ENCODE peak calls at places on chromosomes 4 and X, in ten cellular contexts. D, I, N, Y, L, K, T, B, E and H are unnamed samples.

GRCh38 chr4:75338352-75338880 is 175.8 kb downstream of the RCHY1 start:
- DNase-seq in D (no peak), I (no peak), N (no peak), Y (no peak), L (no peak), K (no peak), T (no peak), B (no peak), E (no peak), H (no peak)

GRCh38 chr4:165678236-165678960 is 194.6 kb upstream of the TLL1 start:
- DNase-seq in D (no peak), I (no peak), N (no peak), Y (no peak), L (no peak), K (no peak), T (no peak), B (no peak), E (no peak), H (no peak)

GRCh38 chrX:129791961-129792570 is 12.3 kb downstream of the SASH3 start:
- DNase-seq in D (no peak), I (no peak), N (no peak), Y (no peak), L (no peak), K (no peak), T (no peak), B (no peak), E (no peak), H (no peak)

GRCh38 chr4:114807759-114808404 is 209.3 kb downstream of the UGT8 start:
- DNase-seq in D (no peak), I (peak), N (peak), Y (peak), L (peak), K (no peak), T (no peak), B (no peak), E (peak), H (peak)

GRCh38 chr4:17494833-17495232 is 17.1 kb downstream of the QDPR start:
- DNase-seq in D (no peak), I (no peak), N (no peak), Y (no peak), L (no peak), K (no peak), T (no peak), B (no peak), E (no peak), H (no peak)

GRCh38 chr4:76690906-76691275 is 207.1 kb downstream of the SOWAHB start:
- DNase-seq in D (no peak), I (no peak), N (peak), Y (no peak), L (no peak), K (no peak), T (no peak), B (no peak), E (no peak), H (no peak)

GRCh38 chr4:10075158-10075863 is 41.3 kb downstream of the WDR1 start:
- DNase-seq in D (no peak), I (no peak), N (no peak), Y (no peak), L (no peak), K (peak), T (peak), B (peak), E (no peak), H (no peak)

GRCh38 chr4:69764311-69764710 is 3.9 kb upstream of the SULT1B1 start:
- DNase-seq in D (no peak), I (no peak), N (no peak), Y (no peak), L (no peak), K (no peak), T (no peak), B (no peak), E (no peak), H (no peak)

GRCh38 chr4:133156096-133156495 is 7.0 kb downstream of the PCDH10 start:
- DNase-seq in D (no peak), I (peak), N (no peak), Y (no peak), L (no peak), K (no peak), T (peak), B (no peak), E (no peak), H (no peak)

GRCh38 chrX:120499301-120500097 is 30.4 kb upstream of the LAMP2 start:
- DNase-seq in D (no peak), I (no peak), N (peak), Y (no peak), L (no peak), K (no peak), T (no peak), B (peak), E (no peak), H (no peak)

GRCh38 chr4:158809611-158810486 is 41.0 kb downstream of the FNIP2 start:
- DNase-seq in D (no peak), I (no peak), N (peak), Y (no peak), L (no peak), K (no peak), T (no peak), B (no peak), E (no peak), H (no peak)

GRCh38 chrX:70172226-70172625 is 5.1 kb upstream of the DGAT2L6 start:
- DNase-seq in D (no peak), I (no peak), N (peak), Y (no peak), L (no peak), K (no peak), T (no peak), B (no peak), E (no peak), H (no peak)

GRCh38 chrX:70174754-70175153 is 2.5 kb upstream of the DGAT2L6 start:
- DNase-seq in D (no peak), I (no peak), N (peak), Y (no peak), L (no peak), K (no peak), T (no peak), B (no peak), E (no peak), H (no peak)

GRCh38 chrX:70175338-70175737 is 1.9 kb upstream of the DGAT2L6 start:
- DNase-seq in D (no peak), I (no peak), N (no peak), Y (no peak), L (no peak), K (no peak), T (no peak), B (no peak), E (no peak), H (no peak)

GRCh38 chrX:70172964-70173363 is 4.3 kb upstream of the DGAT2L6 start:
- DNase-seq in D (no peak), I (peak), N (no peak), Y (no peak), L (no peak), K (no peak), T (no peak), B (no peak), E (no peak), H (no peak)

GRCh38 chrX:70176938-70177533 is at the start of gene DGAT2L6:
- DNase-seq in D (no peak), I (no peak), N (no peak), Y (no peak), L (peak), K (no peak), T (no peak), B (no peak), E (no peak), H (no peak)
- H3K27ac ChIP-seq in D (no peak), I (no peak), N (no peak), Y (no peak), L (peak), K (no peak), T (no peak), B (no peak), E (no peak), H (no peak)

GRCh38 chr4:74109894-74110605 is 11.1 kb upstream of the CXCL2 start:
- DNase-seq in D (no peak), I (no peak), N (peak), Y (peak), L (no peak), K (no peak), T (no peak), B (no peak), E (no peak), H (no peak)

GRCh38 chr4:74109116-74109791 is 10.3 kb upstream of the CXCL2 start:
- DNase-seq in D (no peak), I (peak), N (peak), Y (peak), L (no peak), K (no peak), T (no peak), B (peak), E (no peak), H (no peak)

GRCh38 chr4:74105656-74106275 is 6.8 kb upstream of the CXCL2 start:
- DNase-seq in D (no peak), I (no peak), N (no peak), Y (no peak), L (no peak), K (no peak), T (no peak), B (no peak), E (no peak), H (no peak)

GRCh38 chr4:74110670-74111069 is 11.7 kb upstream of the CXCL2 start:
- DNase-seq in D (no peak), I (no peak), N (no peak), Y (no peak), L (no peak), K (no peak), T (no peak), B (no peak), E (no peak), H (no peak)

DNA sequence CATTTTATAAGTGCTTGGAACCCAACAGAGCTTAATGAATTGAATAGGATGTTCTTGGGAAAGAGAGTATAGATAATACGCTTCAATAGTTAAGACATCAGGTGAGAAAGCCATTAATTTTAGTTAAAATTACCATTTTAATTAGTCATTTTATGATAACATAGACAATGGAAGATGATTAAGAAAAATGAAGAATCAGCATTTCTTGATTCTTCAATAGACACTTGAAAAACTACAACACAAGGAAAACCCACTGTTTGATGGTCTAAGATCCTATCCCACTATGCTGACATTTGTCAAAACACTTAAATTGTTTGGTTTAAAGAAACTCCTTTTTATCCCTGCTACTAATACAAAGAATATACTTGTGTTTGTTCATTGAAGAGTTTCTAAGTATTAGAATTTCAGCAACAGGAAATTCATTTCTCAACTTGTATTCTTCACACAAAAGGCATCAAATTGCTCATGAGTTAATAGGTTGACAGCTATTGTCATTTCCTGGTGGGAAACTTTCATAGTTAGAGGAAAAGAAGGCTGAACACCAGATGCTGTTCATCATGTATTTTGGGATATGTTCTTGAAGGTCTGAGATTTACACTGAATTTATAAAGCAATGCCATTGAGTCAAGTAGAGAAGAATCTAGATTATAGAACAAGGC is 9.6 kb upstream of the CXCL2 start:
- DNase-seq in D (no peak), I (no peak), N (no peak), Y (no peak), L (no peak), K (no peak), T (no peak), B (no peak), E (no peak), H (no peak)
- H3K27ac ChIP-seq in D (no peak), I (no peak), N (peak), Y (no peak), L (no peak), K (peak), T (no peak), B (peak), E (no peak), H (peak)

DNA sequence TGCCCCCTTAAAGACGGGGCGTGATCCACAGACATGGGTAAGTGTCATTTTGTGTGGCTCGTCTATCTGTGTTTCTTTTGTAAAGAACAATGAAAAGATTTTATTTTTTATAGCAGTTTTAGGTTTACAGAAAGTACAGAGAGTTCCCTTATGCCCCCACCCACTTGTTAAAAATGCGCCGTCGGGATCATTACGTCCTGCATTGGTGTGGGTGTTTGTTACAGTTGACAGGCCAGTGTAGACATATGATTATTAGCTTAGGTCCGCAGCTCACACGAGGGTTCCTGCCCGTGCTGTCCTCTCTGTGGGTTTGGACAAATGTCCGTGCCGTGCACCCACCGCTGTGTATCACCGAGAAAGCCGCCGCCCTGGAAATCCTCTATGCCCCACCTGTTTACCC is 50.5 kb downstream of the RGS12 start:
- DNase-seq in D (no peak), I (no peak), N (no peak), Y (no peak), L (no peak), K (no peak), T (no peak), B (no peak), E (no peak), H (no peak)
- H3K27ac ChIP-seq in D (no peak), I (no peak), N (no peak), Y (no peak), L (no peak), K (no peak), T (no peak), B (no peak), E (no peak), H (no peak)

GRCh38 chr4:78774395-78774794 is 1.8 kb upstream of the BMP2K start:
- DNase-seq in D (no peak), I (no peak), N (no peak), Y (no peak), L (no peak), K (no peak), T (no peak), B (no peak), E (no peak), H (no peak)
- H3K27ac ChIP-seq in D (no peak), I (no peak), N (no peak), Y (no peak), L (no peak), K (peak), T (no peak), B (peak), E (no peak), H (no peak)

DNA sequence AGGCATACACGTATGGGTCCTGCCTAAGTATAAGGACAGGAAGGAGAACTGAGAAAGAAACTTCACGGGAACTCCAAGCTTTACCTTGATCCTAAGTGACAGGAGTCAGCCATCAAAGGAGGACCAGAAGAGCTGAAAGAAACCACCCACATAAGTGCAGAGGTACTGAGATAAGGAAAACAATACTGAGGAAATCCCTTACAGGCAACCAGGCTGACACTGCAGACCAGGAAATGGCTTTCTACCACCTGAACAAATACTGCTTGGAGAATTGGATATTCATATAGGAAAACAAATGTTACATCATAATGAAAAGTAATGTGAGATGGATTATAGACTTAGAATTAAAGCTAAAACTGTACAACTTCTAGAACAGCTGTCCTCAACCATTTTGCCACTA is 127.0 kb downstream of the IL15 start:
- DNase-seq in D (no peak), I (no peak), N (no peak), Y (no peak), L (no peak), K (no peak), T (no peak), B (no peak), E (no peak), H (no peak)
- H3K27ac ChIP-seq in D (no peak), I (no peak), N (no peak), Y (no peak), L (no peak), K (no peak), T (no peak), B (no peak), E (no peak), H (no peak)

DNA sequence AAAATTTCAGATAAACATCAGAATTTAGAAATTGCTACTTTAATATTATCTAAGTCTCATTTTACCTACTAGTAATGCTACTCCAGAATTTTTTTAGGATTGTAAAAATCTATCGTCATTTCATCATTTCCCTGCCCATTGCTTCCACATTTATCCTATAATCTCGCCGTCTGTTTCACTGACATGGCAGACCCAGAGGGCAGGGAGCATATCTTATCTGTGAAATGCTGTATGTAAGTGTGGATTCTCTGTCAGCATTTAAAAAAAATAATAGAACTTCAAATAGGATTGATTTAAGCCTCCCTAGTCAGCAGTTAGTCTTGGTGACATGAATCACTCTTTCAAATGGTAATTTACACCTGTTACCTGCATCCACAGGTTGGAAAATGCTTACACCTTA is 314.4 kb downstream of the PCDH7 start:
- DNase-seq in D (no peak), I (no peak), N (no peak), Y (no peak), L (no peak), K (no peak), T (no peak), B (no peak), E (no peak), H (no peak)
- H3K27ac ChIP-seq in D (no peak), I (no peak), N (no peak), Y (no peak), L (no peak), K (no peak), T (no peak), B (no peak), E (no peak), H (no peak)

GRCh38 chr4:128428397-128428796 is 140.8 kb upstream of the PGRMC2 start:
- DNase-seq in D (no peak), I (no peak), N (no peak), Y (no peak), L (no peak), K (no peak), T (no peak), B (no peak), E (no peak), H (no peak)
- H3K27ac ChIP-seq in D (peak), I (no peak), N (no peak), Y (peak), L (no peak), K (peak), T (no peak), B (peak), E (no peak), H (no peak)

GRCh38 chr4:151436093-151436518 is 27.1 kb downstream of the FHIP1A start:
- DNase-seq in D (no peak), I (no peak), N (no peak), Y (no peak), L (no peak), K (no peak), T (no peak), B (no peak), E (no peak), H (no peak)
- H3K27ac ChIP-seq in D (no peak), I (no peak), N (no peak), Y (no peak), L (no peak), K (no peak), T (no peak), B (peak), E (no peak), H (no peak)

GRCh38 chrX:154040307-154040756 is 20.6 kb upstream of the IRAK1 start:
- DNase-seq in D (no peak), I (no peak), N (peak), Y (peak), L (no peak), K (no peak), T (no peak), B (no peak), E (no peak), H (no peak)
- H3K27ac ChIP-seq in D (no peak), I (no peak), N (peak), Y (peak), L (no peak), K (peak), T (no peak), B (peak), E (no peak), H (no peak)

DNA sequence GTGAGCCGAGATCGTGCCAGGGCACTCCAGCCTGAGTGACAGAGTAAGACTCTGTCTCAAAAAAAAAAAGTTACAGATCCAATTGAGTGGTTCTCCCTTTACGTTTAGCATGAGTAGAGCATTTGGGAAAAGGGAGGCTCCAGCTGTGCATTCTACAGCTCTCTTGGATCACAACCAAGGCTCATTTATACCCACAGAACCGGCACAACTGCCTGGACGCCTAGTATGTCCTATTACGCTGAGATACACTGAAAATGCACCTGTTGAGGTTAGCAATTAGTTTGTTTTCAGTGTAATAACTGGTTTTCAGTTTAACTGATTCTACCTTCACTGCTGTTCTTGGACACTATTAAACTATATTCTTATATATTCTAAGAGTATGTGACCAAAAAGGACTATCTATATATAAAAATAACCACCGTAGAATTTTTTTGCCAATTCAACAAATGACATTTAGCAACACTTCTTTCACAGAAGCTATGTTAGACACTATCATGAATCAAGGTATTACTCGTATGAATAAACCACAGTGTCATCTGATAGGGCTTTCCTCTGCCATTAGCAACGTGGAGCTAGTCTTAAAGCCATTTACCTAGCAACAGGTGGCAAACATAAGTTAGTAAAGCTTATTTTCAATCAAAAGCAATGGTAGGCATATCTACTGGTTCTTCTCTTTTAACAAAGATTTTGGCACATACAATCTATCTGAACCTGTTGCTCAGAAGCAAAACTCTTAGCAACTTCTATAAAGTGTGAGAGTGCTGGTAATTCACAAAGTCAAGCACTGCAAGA is 3.6 kb downstream of the OTUD4 start:
- DNase-seq in D (no peak), I (no peak), N (peak), Y (no peak), L (no peak), K (no peak), T (no peak), B (no peak), E (no peak), H (no peak)
- H3K27ac ChIP-seq in D (peak), I (no peak), N (peak), Y (no peak), L (no peak), K (peak), T (peak), B (peak), E (no peak), H (peak)